ENCODE peak calls at places on chromosomes 3 and 15, in six cellular contexts. One of them, this sample, is unnamed. For H3K9me3, the result is how much of the 10 kb centered on the place peaks cover.

GRCh38 chr3:109161487-109162108 is 25.1 kb downstream of the C3orf85 start:
- DNase-seq in MM.1S: no peak
- DNase-seq in PC-3: no peak
- DNase-seq in NT2/D1: no peak
- DNase-seq in esophagus squamous epithelium: no peak
- DNase-seq in stomach: no peak
- DNase-seq in this sample: no peak

GRCh38 chr3:56303508-56303907 is 164.8 kb downstream of the ERC2 start:
- DNase-seq in MM.1S: peak
- DNase-seq in stomach: no peak
- DNase-seq in PC-3: peak
- DNase-seq in NT2/D1: peak
- DNase-seq in esophagus squamous epithelium: no peak
- DNase-seq in this sample: no peak

GRCh38 chr3:66527253-66527652 is 26.4 kb upstream of the LRIG1 start:
- DNase-seq in MM.1S: no peak
- DNase-seq in NT2/D1: no peak
- DNase-seq in stomach: no peak
- DNase-seq in PC-3: no peak
- DNase-seq in esophagus squamous epithelium: no peak
- DNase-seq in this sample: no peak

GRCh38 chr3:23567917-23568316 is 237.8 kb upstream of the UBE2E1 start:
- DNase-seq in PC-3: peak
- DNase-seq in MM.1S: peak
- DNase-seq in stomach: no peak
- DNase-seq in NT2/D1: no peak
- DNase-seq in esophagus squamous epithelium: no peak
- DNase-seq in this sample: no peak

GRCh38 chr15:86163771-86164170 is 84.1 kb downstream of the AGBL1 start:
- DNase-seq in PC-3: no peak
- DNase-seq in esophagus squamous epithelium: no peak
- DNase-seq in stomach: no peak
- DNase-seq in MM.1S: no peak
- DNase-seq in NT2/D1: no peak
- DNase-seq in this sample: no peak

GRCh38 chr15:90666135-90666909 is 50.8 kb upstream of the BLM start:
- DNase-seq in MM.1S: no peak
- DNase-seq in PC-3: no peak
- DNase-seq in esophagus squamous epithelium: no peak
- DNase-seq in stomach: no peak
- DNase-seq in NT2/D1: no peak
- DNase-seq in this sample: no peak

GRCh38 chr3:131555456-131555855 is 52.7 kb upstream of the MRPL3 start:
- DNase-seq in NT2/D1: no peak
- DNase-seq in MM.1S: no peak
- DNase-seq in esophagus squamous epithelium: no peak
- DNase-seq in PC-3: no peak
- DNase-seq in stomach: no peak
- DNase-seq in this sample: no peak

GRCh38 chr15:47773163-47773562 is 55.9 kb downstream of the SEMA6D start:
- DNase-seq in PC-3: peak
- DNase-seq in MM.1S: no peak
- DNase-seq in stomach: no peak
- DNase-seq in esophagus squamous epithelium: no peak
- DNase-seq in NT2/D1: no peak
- DNase-seq in this sample: no peak

GRCh38 chr3:70120360-70120966 is 120.9 kb downstream of the SAMMSON start:
- DNase-seq in PC-3: peak
- DNase-seq in esophagus squamous epithelium: no peak
- DNase-seq in NT2/D1: peak
- DNase-seq in stomach: peak
- DNase-seq in MM.1S: peak
- DNase-seq in this sample: no peak

GRCh38 chr3:4228295-4228694 is 74.9 kb upstream of the SETMAR start:
- DNase-seq in esophagus squamous epithelium: no peak
- DNase-seq in MM.1S: no peak
- DNase-seq in NT2/D1: no peak
- DNase-seq in stomach: no peak
- DNase-seq in PC-3: no peak
- DNase-seq in this sample: no peak

GRCh38 chr15:72820278-72820677 is 36.7 kb upstream of the ADPGK start:
- DNase-seq in stomach: no peak
- DNase-seq in PC-3: no peak
- DNase-seq in esophagus squamous epithelium: no peak
- DNase-seq in NT2/D1: no peak
- DNase-seq in MM.1S: no peak
- DNase-seq in this sample: no peak

GRCh38 chr3:17065881-17066280 is 181.1 kb downstream of the PLCL2 start:
- DNase-seq in PC-3: no peak
- DNase-seq in esophagus squamous epithelium: no peak
- DNase-seq in MM.1S: no peak
- DNase-seq in NT2/D1: no peak
- DNase-seq in stomach: no peak
- DNase-seq in this sample: no peak

GRCh38 chr15:27627623-27628022 is 471.5 kb downstream of the OCA2 start:
- DNase-seq in PC-3: no peak
- DNase-seq in esophagus squamous epithelium: no peak
- DNase-seq in MM.1S: no peak
- DNase-seq in NT2/D1: no peak
- DNase-seq in stomach: no peak
- DNase-seq in this sample: no peak
- H3K9me3 ChIP-seq in PC-3: under half
- H3K9me3 ChIP-seq in esophagus squamous epithelium: under half
- H3K9me3 ChIP-seq in MM.1S: under half
- H3K9me3 ChIP-seq in NT2/D1: under half
- H3K9me3 ChIP-seq in stomach: under half
- H3K9me3 ChIP-seq in this sample: under half

GRCh38 chr3:125406070-125406469 is 30.9 kb upstream of the ZNF148 start:
- DNase-seq in MM.1S: no peak
- DNase-seq in stomach: no peak
- DNase-seq in PC-3: no peak
- DNase-seq in esophagus squamous epithelium: no peak
- DNase-seq in NT2/D1: no peak
- DNase-seq in this sample: no peak
- H3K9me3 ChIP-seq in MM.1S: under half
- H3K9me3 ChIP-seq in stomach: under half
- H3K9me3 ChIP-seq in PC-3: under half
- H3K9me3 ChIP-seq in esophagus squamous epithelium: under half
- H3K9me3 ChIP-seq in NT2/D1: under half
- H3K9me3 ChIP-seq in this sample: under half

GRCh38 chr3:166071-166470 is 30.5 kb upstream of the CHL1 start:
- DNase-seq in stomach: no peak
- DNase-seq in MM.1S: no peak
- DNase-seq in esophagus squamous epithelium: no peak
- DNase-seq in PC-3: no peak
- DNase-seq in NT2/D1: no peak
- DNase-seq in this sample: no peak
- H3K9me3 ChIP-seq in stomach: under half
- H3K9me3 ChIP-seq in MM.1S: under half
- H3K9me3 ChIP-seq in esophagus squamous epithelium: under half
- H3K9me3 ChIP-seq in PC-3: under half
- H3K9me3 ChIP-seq in NT2/D1: under half
- H3K9me3 ChIP-seq in this sample: under half

GRCh38 chr3:141546586-141546985 is 59.8 kb downstream of the RASA2 start:
- DNase-seq in MM.1S: no peak
- DNase-seq in NT2/D1: no peak
- DNase-seq in esophagus squamous epithelium: no peak
- DNase-seq in stomach: no peak
- DNase-seq in PC-3: no peak
- DNase-seq in this sample: no peak
- H3K9me3 ChIP-seq in MM.1S: under half
- H3K9me3 ChIP-seq in NT2/D1: under half
- H3K9me3 ChIP-seq in esophagus squamous epithelium: under half
- H3K9me3 ChIP-seq in stomach: under half
- H3K9me3 ChIP-seq in PC-3: under half
- H3K9me3 ChIP-seq in this sample: under half

GRCh38 chr3:98977520-98977919 is 76.0 kb upstream of the DCBLD2 start:
- DNase-seq in PC-3: peak
- DNase-seq in esophagus squamous epithelium: no peak
- DNase-seq in MM.1S: peak
- DNase-seq in NT2/D1: no peak
- DNase-seq in stomach: no peak
- DNase-seq in this sample: no peak

GRCh38 chr3:98972155-98972554 is 70.7 kb upstream of the DCBLD2 start:
- DNase-seq in MM.1S: no peak
- DNase-seq in PC-3: peak
- DNase-seq in NT2/D1: no peak
- DNase-seq in esophagus squamous epithelium: no peak
- DNase-seq in stomach: no peak
- DNase-seq in this sample: no peak

GRCh38 chr3:98971183-98971681 is 69.7 kb upstream of the DCBLD2 start:
- DNase-seq in esophagus squamous epithelium: no peak
- DNase-seq in PC-3: peak
- DNase-seq in stomach: no peak
- DNase-seq in MM.1S: no peak
- DNase-seq in NT2/D1: no peak
- DNase-seq in this sample: no peak

GRCh38 chr3:98972720-98973119 is 71.2 kb upstream of the DCBLD2 start:
- DNase-seq in stomach: no peak
- DNase-seq in esophagus squamous epithelium: no peak
- DNase-seq in MM.1S: no peak
- DNase-seq in NT2/D1: no peak
- DNase-seq in PC-3: peak
- DNase-seq in this sample: no peak

GRCh38 chr3:98974442-98974841 is 72.9 kb upstream of the DCBLD2 start:
- DNase-seq in esophagus squamous epithelium: no peak
- DNase-seq in PC-3: peak
- DNase-seq in NT2/D1: no peak
- DNase-seq in stomach: no peak
- DNase-seq in MM.1S: no peak
- DNase-seq in this sample: no peak
- H3K9me3 ChIP-seq in esophagus squamous epithelium: under half
- H3K9me3 ChIP-seq in PC-3: under half
- H3K9me3 ChIP-seq in NT2/D1: under half
- H3K9me3 ChIP-seq in stomach: under half
- H3K9me3 ChIP-seq in MM.1S: under half
- H3K9me3 ChIP-seq in this sample: under half

DNA sequence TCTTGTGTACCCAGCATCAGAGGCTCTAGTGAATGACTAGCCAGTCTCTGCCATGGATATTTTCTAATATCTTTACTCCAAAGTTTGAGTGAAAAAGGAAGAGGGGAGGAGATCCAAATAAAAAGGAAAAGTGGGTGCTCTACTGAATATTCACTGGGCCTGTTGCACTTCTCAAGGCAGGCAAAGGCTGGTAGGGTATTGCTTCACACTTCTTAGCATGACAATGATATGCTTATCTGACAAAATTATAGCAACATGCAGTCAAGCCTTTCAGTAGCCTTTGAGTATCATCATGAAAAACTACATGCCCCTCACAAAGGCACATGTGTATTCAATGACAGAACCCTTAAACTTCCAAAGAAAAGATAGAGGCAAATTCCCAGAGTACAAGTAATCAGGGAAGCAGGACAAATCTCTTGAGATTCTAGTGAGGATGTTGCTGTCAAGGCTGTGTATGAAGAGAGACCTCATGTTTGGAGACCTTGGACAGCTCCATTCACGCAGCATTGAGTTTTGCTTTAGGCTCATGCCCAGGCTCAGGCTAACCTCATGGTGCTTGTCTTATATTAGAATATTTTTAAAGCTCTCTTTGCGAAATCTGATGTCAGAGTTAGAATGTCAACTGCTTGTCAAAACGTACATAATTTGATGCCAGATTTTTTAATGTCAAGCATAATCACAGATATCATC is 506.9 kb downstream of the OCA2 start:
- DNase-seq in esophagus squamous epithelium: no peak
- DNase-seq in PC-3: no peak
- DNase-seq in MM.1S: peak
- DNase-seq in stomach: no peak
- DNase-seq in NT2/D1: no peak
- DNase-seq in this sample: no peak
- H3K9me3 ChIP-seq in esophagus squamous epithelium: under half
- H3K9me3 ChIP-seq in PC-3: under half
- H3K9me3 ChIP-seq in MM.1S: under half
- H3K9me3 ChIP-seq in stomach: under half
- H3K9me3 ChIP-seq in NT2/D1: under half
- H3K9me3 ChIP-seq in this sample: under half

DNA sequence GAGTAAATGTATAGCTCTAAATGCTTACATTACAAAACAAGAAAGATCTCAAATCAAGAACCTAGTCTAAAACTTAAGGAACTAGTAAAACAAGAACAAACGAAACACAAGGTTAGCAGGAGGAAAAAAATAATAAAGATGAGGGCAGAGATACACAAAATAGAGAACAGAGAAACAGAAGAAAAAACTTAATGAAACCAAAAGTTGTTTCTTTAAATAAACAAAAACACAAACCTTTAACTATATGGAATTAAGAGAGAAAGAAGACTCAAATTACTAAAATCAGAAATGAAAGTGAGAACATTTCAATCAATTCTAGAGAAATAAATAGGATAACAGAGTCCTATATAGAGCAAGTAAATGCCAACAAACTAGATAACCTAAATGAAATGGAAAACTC is 59.6 kb downstream of the DLG1 start:
- DNase-seq in MM.1S: peak
- DNase-seq in esophagus squamous epithelium: no peak
- DNase-seq in PC-3: no peak
- DNase-seq in NT2/D1: no peak
- DNase-seq in stomach: no peak
- DNase-seq in this sample: no peak
- H3K9me3 ChIP-seq in MM.1S: under half
- H3K9me3 ChIP-seq in esophagus squamous epithelium: under half
- H3K9me3 ChIP-seq in PC-3: under half
- H3K9me3 ChIP-seq in NT2/D1: under half
- H3K9me3 ChIP-seq in stomach: under half
- H3K9me3 ChIP-seq in this sample: under half

DNA sequence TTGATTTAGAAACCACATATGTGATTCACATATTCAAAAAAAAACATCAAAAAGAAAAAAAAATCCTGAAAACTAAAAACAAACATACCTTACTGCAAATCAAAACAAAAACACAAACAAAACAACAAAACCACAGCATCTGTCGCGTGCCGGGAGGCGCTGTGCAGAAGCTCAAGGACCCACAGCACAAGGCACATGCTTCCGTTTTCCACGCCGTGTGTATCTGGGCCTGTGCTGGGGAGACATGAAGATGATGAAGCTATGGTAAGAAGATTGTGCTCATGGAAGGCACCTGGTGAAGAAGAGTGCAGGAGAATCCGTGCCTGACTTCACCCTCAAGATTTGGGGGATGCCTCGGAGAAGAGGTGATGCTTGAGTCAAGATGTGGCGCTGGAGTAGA is 788.9 kb upstream of the ARRDC4 start:
- DNase-seq in NT2/D1: no peak
- DNase-seq in stomach: no peak
- DNase-seq in esophagus squamous epithelium: no peak
- DNase-seq in MM.1S: no peak
- DNase-seq in PC-3: no peak
- DNase-seq in this sample: no peak
- H3K9me3 ChIP-seq in NT2/D1: under half
- H3K9me3 ChIP-seq in stomach: under half
- H3K9me3 ChIP-seq in esophagus squamous epithelium: under half
- H3K9me3 ChIP-seq in MM.1S: under half
- H3K9me3 ChIP-seq in PC-3: under half
- H3K9me3 ChIP-seq in this sample: under half

GRCh38 chr15:26224266-26224665 is 361.1 kb upstream of the ATP10A start:
- DNase-seq in stomach: no peak
- DNase-seq in PC-3: no peak
- DNase-seq in NT2/D1: no peak
- DNase-seq in MM.1S: no peak
- DNase-seq in esophagus squamous epithelium: no peak
- DNase-seq in this sample: no peak
- H3K9me3 ChIP-seq in stomach: under half
- H3K9me3 ChIP-seq in PC-3: under half
- H3K9me3 ChIP-seq in NT2/D1: under half
- H3K9me3 ChIP-seq in MM.1S: under half
- H3K9me3 ChIP-seq in esophagus squamous epithelium: under half
- H3K9me3 ChIP-seq in this sample: under half